ENCODE peak calls at places on chromosome 15, in ten cellular contexts. One of them, this sample, is unnamed.
A peak's percentile ranks its signal among the peaks of the same experiment; 100 is the strongest.

GRCh38 chr15:38042707-38043445 is 108.4 kb downstream of the TMCO5A start:
- DNase-seq in mucosa of gallbladder: peak; percentile 19
- DNase-seq in T-helper 1 cell: no peak
- DNase-seq in RWPE1: no peak
- DNase-seq in Right ventricle myocardium superior: no peak
- DNase-seq in NCI-H1694 treated with DMSO at 0.1 percent for 48 hours: no peak
- DNase-seq in GM12864: no peak
- DNase-seq in activated T-helper 9 cell treated with anti-CD3 and anti-CD28 coated beads, Interleukin-2, amount 50 U/mL, for 16 hours: no peak
- DNase-seq in AML-193: no peak
- DNase-seq in ELF-1: no peak
- DNase-seq in this sample: no peak

GRCh38 chr15:71945012-71945411 is 134.7 kb downstream of the NR2E3 start:
- DNase-seq in ELF-1: no peak
- DNase-seq in T-helper 1 cell: no peak
- DNase-seq in Right ventricle myocardium superior: no peak
- DNase-seq in GM12864: no peak
- DNase-seq in AML-193: no peak
- DNase-seq in NCI-H1694 treated with DMSO at 0.1 percent for 48 hours: no peak
- DNase-seq in mucosa of gallbladder: no peak
- DNase-seq in RWPE1: no peak
- DNase-seq in activated T-helper 9 cell treated with anti-CD3 and anti-CD28 coated beads, Interleukin-2, amount 50 U/mL, for 16 hours: no peak
- DNase-seq in this sample: no peak

GRCh38 chr15:79310985-79311900 is at the start of gene TMED3:
- DNase-seq in ELF-1: peak; percentile 93
- DNase-seq in activated T-helper 9 cell treated with anti-CD3 and anti-CD28 coated beads, Interleukin-2, amount 50 U/mL, for 16 hours: peak; percentile 70
- DNase-seq in mucosa of gallbladder: peak; percentile 78
- DNase-seq in AML-193: peak; percentile 63
- DNase-seq in T-helper 1 cell: peak; percentile 90
- DNase-seq in Right ventricle myocardium superior: peak; percentile 82
- DNase-seq in NCI-H1694 treated with DMSO at 0.1 percent for 48 hours: peak; percentile 84
- DNase-seq in GM12864: peak; percentile 73
- DNase-seq in RWPE1: peak; percentile 97
- DNase-seq in this sample: peak; percentile 90

GRCh38 chr15:45799508-45799907 is 164.7 kb downstream of the SQOR start:
- DNase-seq in activated T-helper 9 cell treated with anti-CD3 and anti-CD28 coated beads, Interleukin-2, amount 50 U/mL, for 16 hours: no peak
- DNase-seq in ELF-1: no peak
- DNase-seq in GM12864: no peak
- DNase-seq in RWPE1: no peak
- DNase-seq in mucosa of gallbladder: no peak
- DNase-seq in NCI-H1694 treated with DMSO at 0.1 percent for 48 hours: no peak
- DNase-seq in AML-193: no peak
- DNase-seq in Right ventricle myocardium superior: no peak
- DNase-seq in T-helper 1 cell: no peak
- DNase-seq in this sample: no peak

GRCh38 chr15:56327721-56328502 is 37.3 kb upstream of the TEX9 start:
- DNase-seq in Right ventricle myocardium superior: no peak
- DNase-seq in GM12864: no peak
- DNase-seq in RWPE1: peak; percentile 58
- DNase-seq in mucosa of gallbladder: no peak
- DNase-seq in ELF-1: peak; percentile 13
- DNase-seq in AML-193: no peak
- DNase-seq in NCI-H1694 treated with DMSO at 0.1 percent for 48 hours: no peak
- DNase-seq in activated T-helper 9 cell treated with anti-CD3 and anti-CD28 coated beads, Interleukin-2, amount 50 U/mL, for 16 hours: no peak
- DNase-seq in T-helper 1 cell: no peak
- DNase-seq in this sample: no peak

GRCh38 chr15:87227846-87228245 is 1028.7 kb downstream of the NTRK3 start:
- DNase-seq in Right ventricle myocardium superior: no peak
- DNase-seq in NCI-H1694 treated with DMSO at 0.1 percent for 48 hours: no peak
- DNase-seq in GM12864: no peak
- DNase-seq in T-helper 1 cell: no peak
- DNase-seq in RWPE1: no peak
- DNase-seq in mucosa of gallbladder: no peak
- DNase-seq in AML-193: no peak
- DNase-seq in ELF-1: no peak
- DNase-seq in activated T-helper 9 cell treated with anti-CD3 and anti-CD28 coated beads, Interleukin-2, amount 50 U/mL, for 16 hours: no peak
- DNase-seq in this sample: no peak

GRCh38 chr15:82807920-82808633 is 1.4 kb upstream of the WHAMM start:
- DNase-seq in Right ventricle myocardium superior: no peak
- DNase-seq in activated T-helper 9 cell treated with anti-CD3 and anti-CD28 coated beads, Interleukin-2, amount 50 U/mL, for 16 hours: no peak
- DNase-seq in AML-193: no peak
- DNase-seq in ELF-1: no peak
- DNase-seq in RWPE1: no peak
- DNase-seq in T-helper 1 cell: no peak
- DNase-seq in mucosa of gallbladder: no peak
- DNase-seq in NCI-H1694 treated with DMSO at 0.1 percent for 48 hours: no peak
- DNase-seq in GM12864: no peak
- DNase-seq in this sample: peak; percentile 50

GRCh38 chr15:101156509-101157159 is 95.2 kb downstream of the CHSY1 start:
- DNase-seq in mucosa of gallbladder: no peak
- DNase-seq in T-helper 1 cell: no peak
- DNase-seq in Right ventricle myocardium superior: no peak
- DNase-seq in NCI-H1694 treated with DMSO at 0.1 percent for 48 hours: no peak
- DNase-seq in activated T-helper 9 cell treated with anti-CD3 and anti-CD28 coated beads, Interleukin-2, amount 50 U/mL, for 16 hours: no peak
- DNase-seq in RWPE1: no peak
- DNase-seq in ELF-1: no peak
- DNase-seq in GM12864: peak; percentile 78
- DNase-seq in AML-193: no peak
- DNase-seq in this sample: no peak

GRCh38 chr15:67030036-67030762 is 35.2 kb upstream of the SMAD3 start:
- DNase-seq in T-helper 1 cell: no peak
- DNase-seq in activated T-helper 9 cell treated with anti-CD3 and anti-CD28 coated beads, Interleukin-2, amount 50 U/mL, for 16 hours: no peak
- DNase-seq in AML-193: no peak
- DNase-seq in NCI-H1694 treated with DMSO at 0.1 percent for 48 hours: peak; percentile 11
- DNase-seq in mucosa of gallbladder: no peak
- DNase-seq in Right ventricle myocardium superior: no peak
- DNase-seq in GM12864: no peak
- DNase-seq in RWPE1: no peak
- DNase-seq in ELF-1: peak; percentile 82
- DNase-seq in this sample: no peak

GRCh38 chr15:45704329-45705249 is 69.8 kb downstream of the SQOR start:
- DNase-seq in ELF-1: peak; percentile 89
- DNase-seq in mucosa of gallbladder: no peak
- DNase-seq in GM12864: no peak
- DNase-seq in activated T-helper 9 cell treated with anti-CD3 and anti-CD28 coated beads, Interleukin-2, amount 50 U/mL, for 16 hours: no peak
- DNase-seq in Right ventricle myocardium superior: no peak
- DNase-seq in T-helper 1 cell: no peak
- DNase-seq in AML-193: no peak
- DNase-seq in NCI-H1694 treated with DMSO at 0.1 percent for 48 hours: no peak
- DNase-seq in RWPE1: no peak
- DNase-seq in this sample: no peak

GRCh38 chr15:87940763-87941162 is 315.8 kb downstream of the NTRK3 start:
- DNase-seq in GM12864: no peak
- DNase-seq in T-helper 1 cell: no peak
- DNase-seq in activated T-helper 9 cell treated with anti-CD3 and anti-CD28 coated beads, Interleukin-2, amount 50 U/mL, for 16 hours: no peak
- DNase-seq in Right ventricle myocardium superior: no peak
- DNase-seq in ELF-1: no peak
- DNase-seq in mucosa of gallbladder: no peak
- DNase-seq in AML-193: no peak
- DNase-seq in NCI-H1694 treated with DMSO at 0.1 percent for 48 hours: no peak
- DNase-seq in RWPE1: no peak
- DNase-seq in this sample: no peak

GRCh38 chr15:88805031-88805780 is 2.0 kb downstream of the ACAN start:
- DNase-seq in Right ventricle myocardium superior: no peak
- DNase-seq in mucosa of gallbladder: no peak
- DNase-seq in T-helper 1 cell: no peak
- DNase-seq in ELF-1: no peak
- DNase-seq in AML-193: no peak
- DNase-seq in activated T-helper 9 cell treated with anti-CD3 and anti-CD28 coated beads, Interleukin-2, amount 50 U/mL, for 16 hours: no peak
- DNase-seq in GM12864: no peak
- DNase-seq in RWPE1: no peak
- DNase-seq in NCI-H1694 treated with DMSO at 0.1 percent for 48 hours: no peak
- DNase-seq in this sample: no peak

GRCh38 chr15:40763801-40764765 is at the start of gene GCHFR:
- DNase-seq in GM12864: no peak
- DNase-seq in activated T-helper 9 cell treated with anti-CD3 and anti-CD28 coated beads, Interleukin-2, amount 50 U/mL, for 16 hours: peak; percentile 61
- DNase-seq in ELF-1: peak; percentile 84
- DNase-seq in NCI-H1694 treated with DMSO at 0.1 percent for 48 hours: no peak
- DNase-seq in RWPE1: peak; percentile 68
- DNase-seq in Right ventricle myocardium superior: peak; percentile 82
- DNase-seq in AML-193: no peak
- DNase-seq in T-helper 1 cell: peak; percentile 78
- DNase-seq in mucosa of gallbladder: peak; percentile 63
- DNase-seq in this sample: peak; percentile 70

GRCh38 chr15:51144021-51144532 is 49.4 kb upstream of the TNFAIP8L3 start:
- DNase-seq in NCI-H1694 treated with DMSO at 0.1 percent for 48 hours: no peak
- DNase-seq in GM12864: no peak
- DNase-seq in Right ventricle myocardium superior: no peak
- DNase-seq in ELF-1: no peak
- DNase-seq in mucosa of gallbladder: no peak
- DNase-seq in activated T-helper 9 cell treated with anti-CD3 and anti-CD28 coated beads, Interleukin-2, amount 50 U/mL, for 16 hours: no peak
- DNase-seq in AML-193: no peak
- DNase-seq in RWPE1: peak; percentile 82
- DNase-seq in T-helper 1 cell: no peak
- DNase-seq in this sample: no peak

GRCh38 chr15:37142371-37142770 is 42.0 kb upstream of the MEIS2 start:
- DNase-seq in Right ventricle myocardium superior: no peak
- DNase-seq in ELF-1: no peak
- DNase-seq in GM12864: no peak
- DNase-seq in AML-193: no peak
- DNase-seq in NCI-H1694 treated with DMSO at 0.1 percent for 48 hours: no peak
- DNase-seq in T-helper 1 cell: no peak
- DNase-seq in RWPE1: peak; percentile 37
- DNase-seq in activated T-helper 9 cell treated with anti-CD3 and anti-CD28 coated beads, Interleukin-2, amount 50 U/mL, for 16 hours: no peak
- DNase-seq in mucosa of gallbladder: no peak
- DNase-seq in this sample: no peak

GRCh38 chr15:43281926-43282602 is 15.3 kb upstream of the TGM5 start:
- DNase-seq in activated T-helper 9 cell treated with anti-CD3 and anti-CD28 coated beads, Interleukin-2, amount 50 U/mL, for 16 hours: no peak
- DNase-seq in Right ventricle myocardium superior: no peak
- DNase-seq in AML-193: no peak
- DNase-seq in T-helper 1 cell: no peak
- DNase-seq in GM12864: no peak
- DNase-seq in RWPE1: no peak
- DNase-seq in mucosa of gallbladder: no peak
- DNase-seq in ELF-1: no peak
- DNase-seq in NCI-H1694 treated with DMSO at 0.1 percent for 48 hours: no peak
- DNase-seq in this sample: no peak

GRCh38 chr15:51299187-51300015 is 39.0 kb downstream of the CYP19A1 start:
- DNase-seq in NCI-H1694 treated with DMSO at 0.1 percent for 48 hours: no peak
- DNase-seq in RWPE1: no peak
- DNase-seq in ELF-1: no peak
- DNase-seq in mucosa of gallbladder: no peak
- DNase-seq in T-helper 1 cell: no peak
- DNase-seq in activated T-helper 9 cell treated with anti-CD3 and anti-CD28 coated beads, Interleukin-2, amount 50 U/mL, for 16 hours: no peak
- DNase-seq in GM12864: no peak
- DNase-seq in Right ventricle myocardium superior: no peak
- DNase-seq in AML-193: no peak
- DNase-seq in this sample: no peak

GRCh38 chr15:41648770-41649169 is 11.4 kb upstream of the MGA start:
- DNase-seq in RWPE1: no peak
- DNase-seq in AML-193: no peak
- DNase-seq in mucosa of gallbladder: no peak
- DNase-seq in ELF-1: no peak
- DNase-seq in T-helper 1 cell: no peak
- DNase-seq in GM12864: no peak
- DNase-seq in activated T-helper 9 cell treated with anti-CD3 and anti-CD28 coated beads, Interleukin-2, amount 50 U/mL, for 16 hours: no peak
- DNase-seq in Right ventricle myocardium superior: no peak
- DNase-seq in NCI-H1694 treated with DMSO at 0.1 percent for 48 hours: no peak
- DNase-seq in this sample: no peak

GRCh38 chr15:89993344-89993743 is 7.8 kb upstream of the ZNF710 start:
- DNase-seq in Right ventricle myocardium superior: no peak
- DNase-seq in AML-193: peak; percentile 76
- DNase-seq in RWPE1: no peak
- DNase-seq in T-helper 1 cell: no peak
- DNase-seq in ELF-1: no peak
- DNase-seq in mucosa of gallbladder: no peak
- DNase-seq in GM12864: no peak
- DNase-seq in activated T-helper 9 cell treated with anti-CD3 and anti-CD28 coated beads, Interleukin-2, amount 50 U/mL, for 16 hours: no peak
- DNase-seq in NCI-H1694 treated with DMSO at 0.1 percent for 48 hours: no peak
- DNase-seq in this sample: no peak

GRCh38 chr15:44536298-44536961 is 517 bp upstream of the EIF3J start:
- DNase-seq in Right ventricle myocardium superior: peak; percentile 92
- DNase-seq in NCI-H1694 treated with DMSO at 0.1 percent for 48 hours: peak; percentile 86
- DNase-seq in T-helper 1 cell: no peak
- DNase-seq in mucosa of gallbladder: peak; percentile 85
- DNase-seq in GM12864: no peak
- DNase-seq in RWPE1: peak; percentile 95
- DNase-seq in AML-193: peak; percentile 80
- DNase-seq in activated T-helper 9 cell treated with anti-CD3 and anti-CD28 coated beads, Interleukin-2, amount 50 U/mL, for 16 hours: no peak
- DNase-seq in ELF-1: no peak
- DNase-seq in this sample: peak; percentile 82

GRCh38 chr15:31561156-31561555 is 234.5 kb downstream of the KLF13 start:
- DNase-seq in mucosa of gallbladder: no peak
- DNase-seq in T-helper 1 cell: no peak
- DNase-seq in GM12864: no peak
- DNase-seq in ELF-1: no peak
- DNase-seq in AML-193: no peak
- DNase-seq in activated T-helper 9 cell treated with anti-CD3 and anti-CD28 coated beads, Interleukin-2, amount 50 U/mL, for 16 hours: no peak
- DNase-seq in NCI-H1694 treated with DMSO at 0.1 percent for 48 hours: no peak
- DNase-seq in RWPE1: no peak
- DNase-seq in Right ventricle myocardium superior: no peak
- DNase-seq in this sample: no peak

GRCh38 chr15:89002281-89002761 is 85.9 kb upstream of the ABHD2 start:
- DNase-seq in RWPE1: no peak
- DNase-seq in ELF-1: no peak
- DNase-seq in Right ventricle myocardium superior: peak; percentile 58
- DNase-seq in AML-193: no peak
- DNase-seq in GM12864: no peak
- DNase-seq in T-helper 1 cell: no peak
- DNase-seq in NCI-H1694 treated with DMSO at 0.1 percent for 48 hours: no peak
- DNase-seq in activated T-helper 9 cell treated with anti-CD3 and anti-CD28 coated beads, Interleukin-2, amount 50 U/mL, for 16 hours: no peak
- DNase-seq in mucosa of gallbladder: no peak
- DNase-seq in this sample: no peak

GRCh38 chr15:99755692-99756409 is 22.6 kb upstream of the LYSMD4 start:
- DNase-seq in ELF-1: peak; percentile 44
- DNase-seq in Right ventricle myocardium superior: peak; percentile 50
- DNase-seq in GM12864: peak; percentile 45
- DNase-seq in NCI-H1694 treated with DMSO at 0.1 percent for 48 hours: peak; percentile 71
- DNase-seq in mucosa of gallbladder: peak; percentile 40
- DNase-seq in activated T-helper 9 cell treated with anti-CD3 and anti-CD28 coated beads, Interleukin-2, amount 50 U/mL, for 16 hours: no peak
- DNase-seq in T-helper 1 cell: peak; percentile 68
- DNase-seq in RWPE1: peak; percentile 69
- DNase-seq in AML-193: peak; percentile 60
- DNase-seq in this sample: peak; percentile 56

GRCh38 chr15:62894322-62895085 is 148.0 kb upstream of the TPM1 start:
- DNase-seq in GM12864: no peak
- DNase-seq in AML-193: no peak
- DNase-seq in T-helper 1 cell: no peak
- DNase-seq in NCI-H1694 treated with DMSO at 0.1 percent for 48 hours: no peak
- DNase-seq in ELF-1: peak; percentile 82
- DNase-seq in activated T-helper 9 cell treated with anti-CD3 and anti-CD28 coated beads, Interleukin-2, amount 50 U/mL, for 16 hours: no peak
- DNase-seq in RWPE1: no peak
- DNase-seq in Right ventricle myocardium superior: no peak
- DNase-seq in mucosa of gallbladder: no peak
- DNase-seq in this sample: no peak

GRCh38 chr15:39242345-39242744 is 338.5 kb upstream of the THBS1 start:
- DNase-seq in AML-193: no peak
- DNase-seq in NCI-H1694 treated with DMSO at 0.1 percent for 48 hours: no peak
- DNase-seq in ELF-1: no peak
- DNase-seq in RWPE1: no peak
- DNase-seq in Right ventricle myocardium superior: no peak
- DNase-seq in activated T-helper 9 cell treated with anti-CD3 and anti-CD28 coated beads, Interleukin-2, amount 50 U/mL, for 16 hours: no peak
- DNase-seq in GM12864: no peak
- DNase-seq in mucosa of gallbladder: no peak
- DNase-seq in T-helper 1 cell: no peak
- DNase-seq in this sample: peak; percentile 2

GRCh38 chr15:78761891-78762385 is 49.3 kb downstream of the ADAMTS7 start:
- DNase-seq in GM12864: no peak
- DNase-seq in RWPE1: no peak
- DNase-seq in ELF-1: no peak
- DNase-seq in mucosa of gallbladder: no peak
- DNase-seq in AML-193: no peak
- DNase-seq in T-helper 1 cell: no peak
- DNase-seq in NCI-H1694 treated with DMSO at 0.1 percent for 48 hours: no peak
- DNase-seq in Right ventricle myocardium superior: no peak
- DNase-seq in activated T-helper 9 cell treated with anti-CD3 and anti-CD28 coated beads, Interleukin-2, amount 50 U/mL, for 16 hours: no peak
- DNase-seq in this sample: no peak

GRCh38 chr15:52217186-52217585 is 26.0 kb upstream of the GNB5 start:
- DNase-seq in AML-193: no peak
- DNase-seq in NCI-H1694 treated with DMSO at 0.1 percent for 48 hours: no peak
- DNase-seq in RWPE1: peak; percentile 14
- DNase-seq in ELF-1: peak; percentile 50
- DNase-seq in Right ventricle myocardium superior: no peak
- DNase-seq in mucosa of gallbladder: no peak
- DNase-seq in activated T-helper 9 cell treated with anti-CD3 and anti-CD28 coated beads, Interleukin-2, amount 50 U/mL, for 16 hours: no peak
- DNase-seq in T-helper 1 cell: peak; percentile 23
- DNase-seq in GM12864: no peak
- DNase-seq in this sample: peak; percentile 25

GRCh38 chr15:38193496-38193895 is 59.1 kb upstream of the SPRED1 start:
- DNase-seq in Right ventricle myocardium superior: no peak
- DNase-seq in AML-193: no peak
- DNase-seq in mucosa of gallbladder: no peak
- DNase-seq in activated T-helper 9 cell treated with anti-CD3 and anti-CD28 coated beads, Interleukin-2, amount 50 U/mL, for 16 hours: no peak
- DNase-seq in RWPE1: no peak
- DNase-seq in NCI-H1694 treated with DMSO at 0.1 percent for 48 hours: no peak
- DNase-seq in T-helper 1 cell: no peak
- DNase-seq in ELF-1: no peak
- DNase-seq in GM12864: no peak
- DNase-seq in this sample: no peak

This sample was measured in Calu3.